ENCODE peak calls at places on chromosomes 5 and 9, in four cellular contexts. One of them, this sample, is unnamed.

GRCh38 chr5:79513519-79514390 is at the start of gene HOMER1:
- DNase-seq in stimulated activated effector memory CD8-positive, alpha-beta T cell treated with anti-CD3 and anti-CD28 coated beads, Interleukin-12 subunit alpha, Interleukin-12 subunit beta, amount 100 ng/mL, for 72 hours: peak; percentile 83
- DNase-seq in NCI-H82: peak; percentile 82
- DNase-seq in activated gamma-delta T cell treated with Interleukin-2 at 50 U/mL for 16 hours: peak; percentile 55
- DNase-seq in this sample: no peak

GRCh38 chr5:67431191-67431590 is 234.6 kb upstream of the CD180 start:
- DNase-seq in activated gamma-delta T cell treated with Interleukin-2 at 50 U/mL for 16 hours: no peak
- DNase-seq in NCI-H82: no peak
- DNase-seq in stimulated activated effector memory CD8-positive, alpha-beta T cell treated with anti-CD3 and anti-CD28 coated beads, Interleukin-12 subunit alpha, Interleukin-12 subunit beta, amount 100 ng/mL, for 72 hours: no peak
- DNase-seq in this sample: no peak

GRCh38 chr5:53059281-53059680 is 50.3 kb downstream of the MOCS2 start:
- DNase-seq in activated gamma-delta T cell treated with Interleukin-2 at 50 U/mL for 16 hours: no peak
- DNase-seq in stimulated activated effector memory CD8-positive, alpha-beta T cell treated with anti-CD3 and anti-CD28 coated beads, Interleukin-12 subunit alpha, Interleukin-12 subunit beta, amount 100 ng/mL, for 72 hours: no peak
- DNase-seq in NCI-H82: no peak
- DNase-seq in this sample: no peak

GRCh38 chr5:140112685-140113179 is 1.2 kb upstream of the PURA start:
- DNase-seq in NCI-H82: peak; percentile 74
- DNase-seq in activated gamma-delta T cell treated with Interleukin-2 at 50 U/mL for 16 hours: no peak
- DNase-seq in stimulated activated effector memory CD8-positive, alpha-beta T cell treated with anti-CD3 and anti-CD28 coated beads, Interleukin-12 subunit alpha, Interleukin-12 subunit beta, amount 100 ng/mL, for 72 hours: no peak
- DNase-seq in this sample: no peak

GRCh38 chr5:160970605-160971191 is 118.7 kb upstream of the ATP10B start:
- DNase-seq in NCI-H82: peak; percentile 41
- DNase-seq in stimulated activated effector memory CD8-positive, alpha-beta T cell treated with anti-CD3 and anti-CD28 coated beads, Interleukin-12 subunit alpha, Interleukin-12 subunit beta, amount 100 ng/mL, for 72 hours: no peak
- DNase-seq in activated gamma-delta T cell treated with Interleukin-2 at 50 U/mL for 16 hours: no peak
- DNase-seq in this sample: no peak

GRCh38 chr9:130073373-130073772 is 19.7 kb downstream of the GPR107 start:
- DNase-seq in activated gamma-delta T cell treated with Interleukin-2 at 50 U/mL for 16 hours: no peak
- DNase-seq in stimulated activated effector memory CD8-positive, alpha-beta T cell treated with anti-CD3 and anti-CD28 coated beads, Interleukin-12 subunit alpha, Interleukin-12 subunit beta, amount 100 ng/mL, for 72 hours: no peak
- DNase-seq in NCI-H82: no peak
- DNase-seq in this sample: no peak

GRCh38 chr5:177094224-177095087 is 7.7 kb downstream of the FGFR4 start:
- DNase-seq in activated gamma-delta T cell treated with Interleukin-2 at 50 U/mL for 16 hours: no peak
- DNase-seq in stimulated activated effector memory CD8-positive, alpha-beta T cell treated with anti-CD3 and anti-CD28 coated beads, Interleukin-12 subunit alpha, Interleukin-12 subunit beta, amount 100 ng/mL, for 72 hours: no peak
- DNase-seq in NCI-H82: no peak
- DNase-seq in this sample: no peak

GRCh38 chr5:119943148-119943547 is 313.8 kb downstream of the FAM170A start:
- DNase-seq in NCI-H82: peak; percentile 3
- DNase-seq in activated gamma-delta T cell treated with Interleukin-2 at 50 U/mL for 16 hours: no peak
- DNase-seq in stimulated activated effector memory CD8-positive, alpha-beta T cell treated with anti-CD3 and anti-CD28 coated beads, Interleukin-12 subunit alpha, Interleukin-12 subunit beta, amount 100 ng/mL, for 72 hours: no peak
- DNase-seq in this sample: no peak

GRCh38 chr9:124664143-124664542 is 107.0 kb downstream of the NR6A1 start:
- DNase-seq in NCI-H82: no peak
- DNase-seq in stimulated activated effector memory CD8-positive, alpha-beta T cell treated with anti-CD3 and anti-CD28 coated beads, Interleukin-12 subunit alpha, Interleukin-12 subunit beta, amount 100 ng/mL, for 72 hours: no peak
- DNase-seq in activated gamma-delta T cell treated with Interleukin-2 at 50 U/mL for 16 hours: no peak
- DNase-seq in this sample: no peak

GRCh38 chr9:34370970-34371880 is 5.5 kb downstream of the MYORG start:
- DNase-seq in NCI-H82: no peak
- DNase-seq in activated gamma-delta T cell treated with Interleukin-2 at 50 U/mL for 16 hours: no peak
- DNase-seq in stimulated activated effector memory CD8-positive, alpha-beta T cell treated with anti-CD3 and anti-CD28 coated beads, Interleukin-12 subunit alpha, Interleukin-12 subunit beta, amount 100 ng/mL, for 72 hours: no peak
- DNase-seq in this sample: no peak

GRCh38 chr5:170095687-170096086 is 10.0 kb upstream of the FOXI1 start:
- DNase-seq in stimulated activated effector memory CD8-positive, alpha-beta T cell treated with anti-CD3 and anti-CD28 coated beads, Interleukin-12 subunit alpha, Interleukin-12 subunit beta, amount 100 ng/mL, for 72 hours: no peak
- DNase-seq in NCI-H82: no peak
- DNase-seq in activated gamma-delta T cell treated with Interleukin-2 at 50 U/mL for 16 hours: no peak
- DNase-seq in this sample: no peak

GRCh38 chr9:22039258-22039657 is 30.2 kb upstream of the CDKN2B start:
- DNase-seq in activated gamma-delta T cell treated with Interleukin-2 at 50 U/mL for 16 hours: no peak
- DNase-seq in stimulated activated effector memory CD8-positive, alpha-beta T cell treated with anti-CD3 and anti-CD28 coated beads, Interleukin-12 subunit alpha, Interleukin-12 subunit beta, amount 100 ng/mL, for 72 hours: no peak
- DNase-seq in NCI-H82: no peak
- DNase-seq in this sample: no peak

GRCh38 chr9:33233659-33234335 is 6.2 kb upstream of the SPINK4 start:
- DNase-seq in stimulated activated effector memory CD8-positive, alpha-beta T cell treated with anti-CD3 and anti-CD28 coated beads, Interleukin-12 subunit alpha, Interleukin-12 subunit beta, amount 100 ng/mL, for 72 hours: no peak
- DNase-seq in NCI-H82: no peak
- DNase-seq in activated gamma-delta T cell treated with Interleukin-2 at 50 U/mL for 16 hours: no peak
- DNase-seq in this sample: no peak

GRCh38 chr9:38079410-38080105 is 10.5 kb upstream of the SHB start:
- DNase-seq in stimulated activated effector memory CD8-positive, alpha-beta T cell treated with anti-CD3 and anti-CD28 coated beads, Interleukin-12 subunit alpha, Interleukin-12 subunit beta, amount 100 ng/mL, for 72 hours: no peak
- DNase-seq in activated gamma-delta T cell treated with Interleukin-2 at 50 U/mL for 16 hours: no peak
- DNase-seq in NCI-H82: peak; percentile 99
- DNase-seq in this sample: no peak

GRCh38 chr9:133813749-133814585 is 75.8 kb upstream of the SARDH start:
- DNase-seq in stimulated activated effector memory CD8-positive, alpha-beta T cell treated with anti-CD3 and anti-CD28 coated beads, Interleukin-12 subunit alpha, Interleukin-12 subunit beta, amount 100 ng/mL, for 72 hours: no peak
- DNase-seq in NCI-H82: peak; percentile 90
- DNase-seq in activated gamma-delta T cell treated with Interleukin-2 at 50 U/mL for 16 hours: no peak
- DNase-seq in this sample: no peak

GRCh38 chr5:160289721-160290120 is 22.6 kb downstream of the CCNJL start:
- DNase-seq in activated gamma-delta T cell treated with Interleukin-2 at 50 U/mL for 16 hours: no peak
- DNase-seq in stimulated activated effector memory CD8-positive, alpha-beta T cell treated with anti-CD3 and anti-CD28 coated beads, Interleukin-12 subunit alpha, Interleukin-12 subunit beta, amount 100 ng/mL, for 72 hours: no peak
- DNase-seq in NCI-H82: no peak
- DNase-seq in this sample: no peak